ENCODE peak calls at places on chromosomes 2 and 18, in five cellular contexts. One of them, this sample, is unnamed. For H3K4me1, the result is how much of the 10 kb centered on the place peaks cover.

GRCh38 chr2:95391641-95392310 is 10.7 kb upstream of the FAHD2A start:
- DNase-seq in CD8-positive, alpha-beta T cell: no peak
- DNase-seq in breast epithelium: peak
- DNase-seq in heart right ventricle: no peak
- DNase-seq in small intestine: peak
- DNase-seq in this sample: peak

GRCh38 chr2:185608799-185609198 is 129.8 kb upstream of the FSIP2 start:
- DNase-seq in CD8-positive, alpha-beta T cell: no peak
- DNase-seq in breast epithelium: no peak
- DNase-seq in heart right ventricle: no peak
- DNase-seq in small intestine: peak
- DNase-seq in this sample: no peak

GRCh38 chr2:162297925-162298552 is 20.4 kb downstream of the IFIH1 start:
- DNase-seq in CD8-positive, alpha-beta T cell: peak
- DNase-seq in breast epithelium: no peak
- DNase-seq in heart right ventricle: no peak
- DNase-seq in small intestine: peak
- DNase-seq in this sample: peak

GRCh38 chr2:115939902-115940301 is 1497.5 kb downstream of the DPP10 start:
- DNase-seq in CD8-positive, alpha-beta T cell: no peak
- DNase-seq in breast epithelium: no peak
- DNase-seq in heart right ventricle: no peak
- DNase-seq in small intestine: no peak
- DNase-seq in this sample: no peak

GRCh38 chr2:170651603-170652002 is 63.5 kb upstream of the SP5 start:
- DNase-seq in CD8-positive, alpha-beta T cell: peak
- DNase-seq in breast epithelium: no peak
- DNase-seq in heart right ventricle: no peak
- DNase-seq in small intestine: no peak
- DNase-seq in this sample: no peak

GRCh38 chr2:184769038-184769437 is 170.7 kb downstream of the ZNF804A start:
- DNase-seq in CD8-positive, alpha-beta T cell: no peak
- DNase-seq in breast epithelium: no peak
- DNase-seq in heart right ventricle: no peak
- DNase-seq in small intestine: no peak
- DNase-seq in this sample: no peak

GRCh38 chr18:47587587-47587986 is 336.1 kb upstream of the SKOR2 start:
- DNase-seq in CD8-positive, alpha-beta T cell: no peak
- DNase-seq in breast epithelium: no peak
- DNase-seq in heart right ventricle: no peak
- DNase-seq in small intestine: no peak
- DNase-seq in this sample: no peak

GRCh38 chr18:67733094-67733493 is 216.6 kb upstream of the DSEL start:
- DNase-seq in CD8-positive, alpha-beta T cell: no peak
- DNase-seq in breast epithelium: no peak
- DNase-seq in heart right ventricle: no peak
- DNase-seq in small intestine: no peak
- DNase-seq in this sample: no peak

GRCh38 chr2:173568054-173568453 is 213.4 kb downstream of the CDCA7 start:
- DNase-seq in CD8-positive, alpha-beta T cell: no peak
- DNase-seq in breast epithelium: no peak
- DNase-seq in heart right ventricle: peak
- DNase-seq in small intestine: no peak
- DNase-seq in this sample: no peak

GRCh38 chr2:234422242-234422641 is 74.6 kb downstream of the ARL4C start:
- DNase-seq in CD8-positive, alpha-beta T cell: peak
- DNase-seq in breast epithelium: no peak
- DNase-seq in heart right ventricle: no peak
- DNase-seq in small intestine: peak
- DNase-seq in this sample: no peak

GRCh38 chr2:106085441-106085911 is 108.6 kb downstream of the UXS1 start:
- DNase-seq in CD8-positive, alpha-beta T cell: peak
- DNase-seq in breast epithelium: no peak
- DNase-seq in heart right ventricle: no peak
- DNase-seq in small intestine: peak
- DNase-seq in this sample: no peak

GRCh38 chr18:57446322-57446721 is 11.1 kb downstream of the ONECUT2 start:
- DNase-seq in CD8-positive, alpha-beta T cell: no peak
- DNase-seq in breast epithelium: no peak
- DNase-seq in heart right ventricle: no peak
- DNase-seq in small intestine: peak
- DNase-seq in this sample: no peak

GRCh38 chr2:39121523-39122063 is 742 bp upstream of the SOS1 start:
- DNase-seq in CD8-positive, alpha-beta T cell: no peak
- DNase-seq in breast epithelium: no peak
- DNase-seq in heart right ventricle: no peak
- DNase-seq in small intestine: no peak
- DNase-seq in this sample: no peak

GRCh38 chr2:70140978-70141753 is 49.7 kb downstream of the C2orf42 start:
- DNase-seq in CD8-positive, alpha-beta T cell: peak
- DNase-seq in breast epithelium: peak
- DNase-seq in heart right ventricle: no peak
- DNase-seq in small intestine: peak
- DNase-seq in this sample: peak

GRCh38 chr2:47354013-47354816 is 48.7 kb upstream of the MSH2 start:
- DNase-seq in CD8-positive, alpha-beta T cell: no peak
- DNase-seq in breast epithelium: no peak
- DNase-seq in heart right ventricle: no peak
- DNase-seq in small intestine: peak
- DNase-seq in this sample: no peak

GRCh38 chr18:42196651-42197050 is 241.6 kb downstream of the PIK3C3 start:
- DNase-seq in CD8-positive, alpha-beta T cell: no peak
- DNase-seq in breast epithelium: no peak
- DNase-seq in heart right ventricle: no peak
- DNase-seq in small intestine: no peak
- DNase-seq in this sample: no peak

GRCh38 chr18:13606589-13607254 is 119.6 kb downstream of the FAM210A start:
- DNase-seq in CD8-positive, alpha-beta T cell: no peak
- DNase-seq in breast epithelium: no peak
- DNase-seq in heart right ventricle: no peak
- DNase-seq in small intestine: no peak
- DNase-seq in this sample: no peak

GRCh38 chr2:149733936-149734685 is 146.5 kb upstream of the MMADHC start:
- DNase-seq in CD8-positive, alpha-beta T cell: no peak
- DNase-seq in breast epithelium: no peak
- DNase-seq in heart right ventricle: no peak
- DNase-seq in small intestine: no peak
- DNase-seq in this sample: no peak

GRCh38 chr2:178404380-178404767 is 46.6 kb downstream of the PRKRA start:
- DNase-seq in CD8-positive, alpha-beta T cell: no peak
- DNase-seq in breast epithelium: peak
- DNase-seq in heart right ventricle: no peak
- DNase-seq in small intestine: no peak
- DNase-seq in this sample: no peak

GRCh38 chr2:71452565-71452964 is 796 bp upstream of the DYSF start:
- DNase-seq in CD8-positive, alpha-beta T cell: no peak
- DNase-seq in breast epithelium: no peak
- DNase-seq in heart right ventricle: no peak
- DNase-seq in small intestine: no peak
- DNase-seq in this sample: no peak

GRCh38 chr2:71454221-71455010 is 1.1 kb downstream of the DYSF start:
- DNase-seq in CD8-positive, alpha-beta T cell: no peak
- DNase-seq in breast epithelium: no peak
- DNase-seq in heart right ventricle: peak
- DNase-seq in small intestine: no peak
- DNase-seq in this sample: peak

GRCh38 chr2:71455011-71455740 is 1.8 kb downstream of the DYSF start:
- DNase-seq in CD8-positive, alpha-beta T cell: no peak
- DNase-seq in breast epithelium: no peak
- DNase-seq in heart right ventricle: no peak
- DNase-seq in small intestine: no peak
- DNase-seq in this sample: no peak

GRCh38 chr2:71451695-71452094 is 1.7 kb upstream of the DYSF start:
- DNase-seq in CD8-positive, alpha-beta T cell: no peak
- DNase-seq in breast epithelium: no peak
- DNase-seq in heart right ventricle: no peak
- DNase-seq in small intestine: no peak
- DNase-seq in this sample: no peak

DNA sequence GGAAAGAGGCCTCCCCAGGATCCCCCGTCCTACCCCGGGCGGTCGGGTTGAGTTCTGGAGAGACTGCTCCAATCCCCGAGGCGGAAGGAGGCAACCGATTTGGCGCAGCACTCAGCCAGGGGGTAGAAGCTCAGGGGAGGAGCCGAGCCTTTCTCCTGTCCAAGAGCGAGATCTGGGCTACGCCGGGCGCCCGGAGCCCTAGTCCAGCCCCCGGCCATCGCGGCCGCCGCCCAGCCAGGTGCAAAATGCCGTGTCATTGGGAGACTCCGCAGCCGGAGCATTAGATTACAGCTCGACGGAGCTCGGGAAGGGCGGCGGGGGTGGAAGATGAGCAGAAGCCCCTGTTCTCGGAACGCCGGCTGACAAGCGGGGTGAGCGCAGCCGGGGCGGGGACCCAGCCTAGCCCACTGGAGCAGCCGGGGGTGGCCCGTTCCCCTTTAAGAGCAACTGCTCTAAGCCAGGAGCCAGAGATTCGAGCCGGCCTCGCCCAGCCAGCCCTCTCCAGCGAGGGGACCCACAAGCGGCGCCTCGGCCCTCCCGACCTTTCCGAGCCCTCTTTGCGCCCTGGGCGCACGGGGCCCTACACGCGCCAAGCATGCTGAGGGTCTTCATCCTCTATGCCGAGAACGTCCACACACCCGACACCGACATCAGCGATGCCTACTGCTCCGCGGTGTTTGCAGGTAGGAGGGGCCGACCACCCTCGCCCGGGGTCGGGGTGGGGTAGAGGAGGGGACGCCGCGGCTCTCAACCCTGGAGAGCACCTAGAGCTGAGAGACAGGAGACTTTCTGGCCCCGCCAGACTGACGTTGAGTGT is at the start of gene DYSF:
- DNase-seq in CD8-positive, alpha-beta T cell: no peak
- DNase-seq in breast epithelium: no peak
- DNase-seq in heart right ventricle: peak
- DNase-seq in small intestine: peak
- DNase-seq in this sample: peak
- H3K4me3 ChIP-seq in CD8-positive, alpha-beta T cell: peak
- H3K4me3 ChIP-seq in breast epithelium: peak
- H3K4me3 ChIP-seq in heart right ventricle: peak
- H3K4me3 ChIP-seq in small intestine: peak
- H3K4me3 ChIP-seq in this sample: peak

DNA sequence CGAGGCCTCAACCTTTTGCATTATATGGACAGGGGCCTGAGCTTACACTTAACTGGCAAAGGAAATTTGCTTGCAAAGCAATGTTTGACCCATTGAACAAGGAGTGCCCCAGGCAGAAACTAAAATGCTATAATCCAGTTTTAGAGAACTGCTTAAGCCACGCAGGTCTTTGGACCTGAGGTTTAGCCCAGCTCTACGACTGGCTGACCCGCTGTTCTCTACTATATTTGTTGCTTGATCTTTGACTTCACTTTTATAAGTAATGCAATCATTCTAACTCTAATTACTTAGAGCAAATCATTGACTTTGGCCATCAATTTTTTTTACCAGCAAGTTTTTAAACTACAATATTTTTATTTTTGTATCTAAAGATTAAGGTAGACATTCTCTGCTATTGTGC is 268.8 kb downstream of the MREG start:
- DNase-seq in CD8-positive, alpha-beta T cell: no peak
- DNase-seq in breast epithelium: no peak
- DNase-seq in heart right ventricle: no peak
- DNase-seq in small intestine: no peak
- DNase-seq in this sample: no peak
- H3K4me1 ChIP-seq in CD8-positive, alpha-beta T cell: under half
- H3K4me1 ChIP-seq in breast epithelium: under half
- H3K4me1 ChIP-seq in heart right ventricle: under half
- H3K4me1 ChIP-seq in small intestine: under half
- H3K4me1 ChIP-seq in this sample: under half

DNA sequence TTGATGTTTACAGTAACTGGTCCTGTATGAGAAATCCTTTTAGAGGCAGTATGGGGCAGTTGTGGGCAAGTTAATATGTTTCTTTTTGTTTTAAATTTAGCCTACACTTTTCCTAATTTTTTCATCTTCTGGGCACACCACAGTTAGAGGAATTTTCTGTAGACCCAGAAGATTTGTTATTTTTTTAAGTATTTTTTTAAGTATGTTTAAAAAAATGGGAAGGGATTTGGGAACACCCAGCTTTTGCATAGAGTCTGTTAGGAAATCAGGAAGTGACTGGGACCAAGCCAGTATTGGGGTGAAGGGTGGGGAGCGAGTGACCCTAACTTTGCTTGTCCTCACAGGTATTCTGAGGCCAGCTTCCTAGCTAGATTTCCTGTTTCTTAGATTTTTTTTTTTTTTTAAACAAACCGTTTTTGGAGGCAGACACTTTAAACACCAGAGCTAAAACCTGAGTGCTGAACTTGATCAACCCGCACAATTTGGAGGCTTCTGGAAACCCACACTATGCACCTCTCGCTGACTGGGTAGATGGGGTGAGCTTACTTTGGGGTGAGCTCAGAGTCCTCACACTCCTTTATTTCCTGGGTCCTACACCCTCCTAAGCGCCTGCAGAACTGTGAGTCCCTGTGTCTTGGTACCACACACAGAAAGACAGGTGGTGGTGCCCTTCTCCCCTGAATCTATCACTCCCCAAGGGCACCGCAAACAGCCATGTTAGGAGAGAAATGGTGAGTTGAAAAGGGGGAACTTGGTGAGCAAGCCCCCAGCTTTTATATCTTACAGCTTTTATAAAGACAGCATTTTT is 5.2 kb downstream of the GATA6 start:
- DNase-seq in CD8-positive, alpha-beta T cell: no peak
- DNase-seq in breast epithelium: no peak
- DNase-seq in heart right ventricle: no peak
- DNase-seq in small intestine: peak
- DNase-seq in this sample: no peak
- H3K27ac ChIP-seq in CD8-positive, alpha-beta T cell: no peak
- H3K27ac ChIP-seq in breast epithelium: no peak
- H3K27ac ChIP-seq in heart right ventricle: peak
- H3K27ac ChIP-seq in small intestine: peak
- H3K27ac ChIP-seq in this sample: peak

DNA sequence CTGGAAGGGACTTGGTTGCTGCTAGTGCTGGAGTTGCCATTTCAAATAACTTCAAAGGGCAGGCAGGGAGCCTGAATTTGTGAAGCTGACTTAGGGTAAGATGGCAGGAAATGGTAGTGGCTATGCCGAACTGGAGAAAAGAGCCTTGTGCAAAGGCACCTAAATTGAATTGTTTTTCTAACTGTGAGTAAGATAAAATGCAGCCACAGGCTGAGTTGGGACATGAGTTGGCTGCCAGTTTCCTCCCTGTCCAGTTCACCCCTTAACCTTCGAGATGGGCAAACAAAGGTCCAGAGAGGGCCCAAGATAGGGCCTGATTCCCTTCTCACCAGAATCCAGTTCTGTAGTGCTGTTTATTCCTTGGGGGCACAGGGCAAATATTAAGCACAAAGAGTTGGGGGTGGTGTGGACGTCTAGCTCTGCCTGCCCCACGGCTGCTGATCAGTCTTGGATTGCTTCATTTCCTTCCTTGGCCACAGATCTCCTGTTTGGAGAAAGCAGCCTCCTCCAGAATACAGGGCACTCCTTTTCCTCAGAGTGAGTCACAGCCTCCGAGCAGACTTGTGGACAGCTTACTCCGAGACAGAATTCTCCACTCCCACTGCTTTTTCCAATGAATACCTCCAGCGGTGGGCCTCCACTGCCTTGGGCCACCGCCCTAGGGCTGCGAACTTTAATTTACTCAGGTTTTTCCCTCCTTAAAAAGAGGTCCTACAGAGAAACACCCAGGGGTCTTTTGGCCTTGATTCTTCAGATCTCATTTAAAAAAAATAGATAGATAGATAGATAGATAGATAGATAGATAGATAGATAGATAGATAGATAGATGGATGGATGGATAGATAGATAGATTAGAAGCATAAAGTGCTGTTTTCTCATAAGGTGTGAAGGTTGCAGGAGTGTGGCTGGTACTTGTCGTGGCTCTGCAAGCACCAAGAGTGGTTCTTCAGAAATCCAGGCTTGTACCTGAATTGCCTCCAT is 18.4 kb upstream of the SLC20A1 start:
- DNase-seq in CD8-positive, alpha-beta T cell: no peak
- DNase-seq in breast epithelium: no peak
- DNase-seq in heart right ventricle: peak
- DNase-seq in small intestine: no peak
- DNase-seq in this sample: peak
- H3K4me3 ChIP-seq in CD8-positive, alpha-beta T cell: peak
- H3K4me3 ChIP-seq in breast epithelium: no peak
- H3K4me3 ChIP-seq in heart right ventricle: no peak
- H3K4me3 ChIP-seq in small intestine: peak
- H3K4me3 ChIP-seq in this sample: peak